ENCODE peak calls at places on chromosomes 11 and 22, in five cellular contexts. T, V, N, M and R are unnamed samples.

GRCh38 chr11:126697937-126698336 is 302.6 kb downstream of the KIRREL3 start:
- DNase-seq in T (no peak), V (no peak), N (no peak), M (no peak), R (no peak)

GRCh38 chr11:1564535-1565172 is 7.4 kb downstream of the DUSP8 start:
- DNase-seq in T (peak), V (peak), N (peak), M (peak), R (peak)

GRCh38 chr11:69120096-69120875 is 35.4 kb upstream of the SMIM38 start:
- DNase-seq in T (no peak), V (no peak), N (no peak), M (no peak), R (no peak)

GRCh38 chr11:83866655-83867054 is 580.5 kb upstream of the CCDC90B start:
- DNase-seq in T (no peak), V (no peak), N (no peak), M (no peak), R (no peak)

GRCh38 chr22:17213976-17214375 is 5.3 kb downstream of the ADA2 start:
- DNase-seq in T (peak), V (peak), N (peak), M (peak), R (peak)

GRCh38 chr11:3123316-3123715 is 41.8 kb downstream of the OSBPL5 start:
- DNase-seq in T (no peak), V (no peak), N (peak), M (peak), R (no peak)

GRCh38 chr22:30348837-30349236 is 7.9 kb downstream of the SF3A1 start:
- DNase-seq in T (no peak), V (no peak), N (no peak), M (no peak), R (no peak)

GRCh38 chr11:9806946-9807687 is 143.2 kb downstream of the SWAP70 start:
- DNase-seq in T (no peak), V (no peak), N (no peak), M (no peak), R (no peak)

GRCh38 chr11:36041988-36042606 is 98.2 kb downstream of the LDLRAD3 start:
- DNase-seq in T (peak), V (no peak), N (no peak), M (no peak), R (peak)

GRCh38 chr11:24624432-24624831 is 127.6 kb downstream of the LUZP2 start:
- DNase-seq in T (no peak), V (no peak), N (no peak), M (no peak), R (no peak)

GRCh38 chr22:45757068-45757467 is 85.4 kb downstream of the ATXN10 start:
- DNase-seq in T (peak), V (peak), N (peak), M (peak), R (no peak)

GRCh38 chr22:46367707-46368191 is 32.2 kb downstream of the TRMU start:
- DNase-seq in T (peak), V (peak), N (peak), M (no peak), R (peak)

GRCh38 chr11:69539416-69540117 is 58.1 kb downstream of the LINC01488 start:
- DNase-seq in T (no peak), V (no peak), N (peak), M (peak), R (no peak)

DNA sequence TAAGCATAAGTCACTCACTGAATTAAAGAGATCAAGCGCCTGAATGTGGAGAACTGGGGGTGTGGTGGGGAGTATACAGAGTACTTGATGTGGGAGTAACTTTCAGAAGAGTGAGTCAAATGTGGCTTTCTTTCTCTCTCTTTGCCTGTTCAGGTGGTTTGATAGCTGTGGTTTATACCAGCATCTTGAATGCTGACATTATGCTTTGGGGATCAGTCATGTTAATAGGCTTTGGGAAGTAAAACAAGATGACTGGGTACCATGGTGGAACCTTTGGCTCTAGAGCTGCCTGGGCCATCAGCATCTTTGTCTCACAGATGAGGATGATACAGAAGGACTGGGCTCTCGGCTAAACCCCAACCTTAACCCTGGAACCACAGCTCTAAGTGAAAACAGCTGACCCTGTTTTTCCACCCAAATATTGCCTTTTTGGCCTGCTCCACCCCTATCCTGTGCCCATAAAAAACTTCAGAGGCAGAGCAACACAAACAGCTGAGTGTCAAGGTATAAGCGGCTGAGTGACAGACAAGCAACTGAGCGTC is 58.2 kb upstream of the GNAZ start:
- DNase-seq in T (no peak), V (no peak), N (no peak), M (no peak), R (no peak)
- H3K4me3 ChIP-seq in T (no peak), V (no peak), N (no peak), M (no peak), R (no peak)

GRCh38 chr11:12914401-12914912 is 94.7 kb upstream of the RASSF10 start:
- DNase-seq in T (peak), V (peak), N (peak), M (peak), R (peak)
- TF ChIP-seq CTCF in T (peak), V (peak), N (peak), M (no peak), R (peak)

GRCh38 chr22:39244496-39245129 is at the start of gene PDGFB:
- DNase-seq in T (peak), V (peak), N (peak), M (no peak), R (no peak)
- H3K4me3 ChIP-seq in T (peak), V (peak), N (peak), M (peak), R (peak)

DNA sequence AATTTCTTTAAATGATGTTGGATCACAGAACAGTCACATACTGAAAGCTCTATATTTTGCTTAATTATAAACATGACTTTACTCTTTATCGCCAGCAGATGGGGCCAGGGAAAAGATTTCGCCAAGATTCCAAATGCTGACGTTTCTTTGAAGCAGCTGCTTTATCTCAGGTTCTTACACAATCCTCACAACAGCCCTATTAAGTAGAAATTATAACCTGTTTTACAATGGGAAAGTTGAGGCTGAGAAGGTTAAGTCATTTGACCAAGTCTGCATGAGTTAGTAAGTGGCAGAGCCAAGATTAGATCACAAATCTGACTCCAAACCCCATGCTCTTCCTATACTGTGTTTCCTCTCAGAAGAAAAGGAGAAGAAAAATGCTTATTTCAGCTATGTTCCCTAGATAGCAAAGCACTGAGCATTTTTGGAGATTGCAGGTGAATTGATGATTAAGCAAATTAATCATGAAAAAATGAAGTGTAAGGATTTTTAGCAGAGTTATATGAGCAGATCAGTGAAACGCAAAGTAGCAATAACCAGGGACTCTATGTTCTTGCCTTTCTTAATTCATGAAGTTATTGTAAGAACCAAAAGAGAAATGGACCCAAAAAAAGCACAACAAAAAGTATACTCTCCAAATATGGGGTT is 79.0 kb downstream of the AASDHPPT start:
- DNase-seq in T (peak), V (peak), N (no peak), M (peak), R (peak)
- TF ChIP-seq CTCF in T (peak), V (peak), N (peak), M (no peak), R (peak)